ENCODE peak calls at places on chromosomes 7 and 10, in ten cellular contexts. W, G, J, Y, P, L, N, S, R and A are unnamed samples.

GRCh38 chr10:14106828-14107227 is 223.9 kb downstream of the FRMD4A start:
- DNase-seq in W (no peak), G (no peak), J (no peak), Y (no peak), P (no peak), L (no peak), N (no peak), S (no peak), R (no peak), A (no peak)

GRCh38 chr7:77680266-77680665 is 16.0 kb upstream of the RSBN1L start:
- DNase-seq in W (no peak), G (no peak), J (no peak), Y (no peak), P (no peak), L (no peak), N (no peak), S (no peak), R (no peak), A (no peak)

GRCh38 chr7:23654508-23654907 is 25.5 kb upstream of the FAM221A start:
- DNase-seq in W (no peak), G (no peak), J (peak), Y (no peak), P (no peak), L (peak), N (peak), S (no peak), R (no peak), A (peak)

GRCh38 chr7:50347693-50348092 is 43.2 kb downstream of the IKZF1 start:
- DNase-seq in W (no peak), G (no peak), J (no peak), Y (no peak), P (no peak), L (no peak), N (no peak), S (no peak), R (no peak), A (no peak)

GRCh38 chr7:149027055-149027454 is 1.2 kb downstream of the PDIA4 start:
- DNase-seq in W (no peak), G (no peak), J (no peak), Y (no peak), P (peak), L (no peak), N (no peak), S (no peak), R (no peak), A (no peak)

GRCh38 chr7:147298611-147299043 is 1182.0 kb downstream of the CNTNAP2 start:
- DNase-seq in W (no peak), G (no peak), J (no peak), Y (no peak), P (no peak), L (no peak), N (peak), S (no peak), R (no peak), A (peak)

GRCh38 chr7:101538596-101539459 is 90.3 kb downstream of the MYL10 start:
- DNase-seq in W (peak), G (peak), J (peak), Y (peak), P (peak), L (peak), N (peak), S (peak), R (peak), A (peak)

GRCh38 chr7:144584741-144585140 is 181.2 kb upstream of the NOBOX start:
- DNase-seq in W (no peak), G (no peak), J (no peak), Y (no peak), P (no peak), L (no peak), N (no peak), S (no peak), R (no peak), A (no peak)

GRCh38 chr10:72612203-72612826 is 13.6 kb downstream of the MICU1 start:
- DNase-seq in W (no peak), G (no peak), J (peak), Y (no peak), P (no peak), L (peak), N (no peak), S (no peak), R (no peak), A (no peak)

GRCh38 chr7:44748948-44749731 is 493 bp downstream of the ZMIZ2 start:
- DNase-seq in W (no peak), G (peak), J (no peak), Y (no peak), P (no peak), L (no peak), N (no peak), S (no peak), R (no peak), A (no peak)

GRCh38 chr10:61355211-61355610 is 98.0 kb downstream of the TMEM26 start:
- DNase-seq in W (no peak), G (no peak), J (no peak), Y (no peak), P (no peak), L (no peak), N (no peak), S (no peak), R (no peak), A (no peak)

GRCh38 chr7:28062197-28062988 is 118.2 kb downstream of the JAZF1 start:
- DNase-seq in W (peak), G (peak), J (peak), Y (peak), P (peak), L (peak), N (peak), S (no peak), R (peak), A (peak)

GRCh38 chr10:12966067-12966466 is 35.4 kb downstream of the CCDC3 start:
- DNase-seq in W (no peak), G (no peak), J (no peak), Y (no peak), P (no peak), L (no peak), N (no peak), S (no peak), R (no peak), A (no peak)

GRCh38 chr10:112811741-112812551 is 138.1 kb upstream of the TCF7L2 start:
- DNase-seq in W (peak), G (peak), J (no peak), Y (peak), P (peak), L (peak), N (peak), S (peak), R (no peak), A (peak)

GRCh38 chr7:140646931-140647647 is 6.5 kb upstream of the DENND2A start:
- DNase-seq in W (peak), G (peak), J (peak), Y (no peak), P (peak), L (peak), N (no peak), S (no peak), R (no peak), A (peak)